ENCODE peak calls at places on chromosomes 5 and 9, in five cellular contexts. One of them, this sample, is unnamed. For H3K4me1, the result is how much of the 10 kb centered on the place peaks cover.

GRCh38 chr5:21398511-21398910 is 1410.5 kb upstream of the CDH18 start:
- DNase-seq in CD8-positive, alpha-beta T cell: no peak
- DNase-seq in left ventricle myocardium inferior: no peak
- DNase-seq in heart left ventricle: no peak
- DNase-seq in upper lobe of right lung: no peak
- DNase-seq in this sample: no peak

GRCh38 chr9:5767968-5768932 is 64.7 kb downstream of the ERMP1 start:
- DNase-seq in CD8-positive, alpha-beta T cell: no peak
- DNase-seq in left ventricle myocardium inferior: no peak
- DNase-seq in upper lobe of right lung: no peak
- DNase-seq in heart left ventricle: no peak
- DNase-seq in this sample: no peak

GRCh38 chr5:179900707-179901106 is 7.0 kb downstream of the TBC1D9B start:
- DNase-seq in CD8-positive, alpha-beta T cell: no peak
- DNase-seq in heart left ventricle: no peak
- DNase-seq in left ventricle myocardium inferior: no peak
- DNase-seq in upper lobe of right lung: no peak
- DNase-seq in this sample: no peak

GRCh38 chr5:172173771-172174170 is 14.3 kb downstream of the STK10 start:
- DNase-seq in left ventricle myocardium inferior: no peak
- DNase-seq in upper lobe of right lung: no peak
- DNase-seq in CD8-positive, alpha-beta T cell: peak
- DNase-seq in heart left ventricle: peak
- DNase-seq in this sample: peak

GRCh38 chr5:158320178-158320674 is 461.3 kb upstream of the CLINT1 start:
- DNase-seq in upper lobe of right lung: no peak
- DNase-seq in left ventricle myocardium inferior: no peak
- DNase-seq in CD8-positive, alpha-beta T cell: no peak
- DNase-seq in heart left ventricle: no peak
- DNase-seq in this sample: no peak

GRCh38 chr9:129337287-129338140 is 159.5 kb upstream of the IER5L start:
- DNase-seq in left ventricle myocardium inferior: no peak
- DNase-seq in heart left ventricle: no peak
- DNase-seq in upper lobe of right lung: no peak
- DNase-seq in CD8-positive, alpha-beta T cell: no peak
- DNase-seq in this sample: no peak

GRCh38 chr5:14776640-14777039 is 94.9 kb downstream of the ANKH start:
- DNase-seq in CD8-positive, alpha-beta T cell: no peak
- DNase-seq in upper lobe of right lung: no peak
- DNase-seq in heart left ventricle: no peak
- DNase-seq in left ventricle myocardium inferior: no peak
- DNase-seq in this sample: no peak

GRCh38 chr5:123085638-123086286 is 3.3 kb upstream of the PRDM6 start:
- DNase-seq in upper lobe of right lung: no peak
- DNase-seq in left ventricle myocardium inferior: no peak
- DNase-seq in heart left ventricle: no peak
- DNase-seq in CD8-positive, alpha-beta T cell: no peak
- DNase-seq in this sample: no peak

GRCh38 chr5:169696621-169697517 is 59.8 kb downstream of the DOCK2 start:
- DNase-seq in heart left ventricle: no peak
- DNase-seq in upper lobe of right lung: no peak
- DNase-seq in CD8-positive, alpha-beta T cell: no peak
- DNase-seq in left ventricle myocardium inferior: no peak
- DNase-seq in this sample: no peak

DNA sequence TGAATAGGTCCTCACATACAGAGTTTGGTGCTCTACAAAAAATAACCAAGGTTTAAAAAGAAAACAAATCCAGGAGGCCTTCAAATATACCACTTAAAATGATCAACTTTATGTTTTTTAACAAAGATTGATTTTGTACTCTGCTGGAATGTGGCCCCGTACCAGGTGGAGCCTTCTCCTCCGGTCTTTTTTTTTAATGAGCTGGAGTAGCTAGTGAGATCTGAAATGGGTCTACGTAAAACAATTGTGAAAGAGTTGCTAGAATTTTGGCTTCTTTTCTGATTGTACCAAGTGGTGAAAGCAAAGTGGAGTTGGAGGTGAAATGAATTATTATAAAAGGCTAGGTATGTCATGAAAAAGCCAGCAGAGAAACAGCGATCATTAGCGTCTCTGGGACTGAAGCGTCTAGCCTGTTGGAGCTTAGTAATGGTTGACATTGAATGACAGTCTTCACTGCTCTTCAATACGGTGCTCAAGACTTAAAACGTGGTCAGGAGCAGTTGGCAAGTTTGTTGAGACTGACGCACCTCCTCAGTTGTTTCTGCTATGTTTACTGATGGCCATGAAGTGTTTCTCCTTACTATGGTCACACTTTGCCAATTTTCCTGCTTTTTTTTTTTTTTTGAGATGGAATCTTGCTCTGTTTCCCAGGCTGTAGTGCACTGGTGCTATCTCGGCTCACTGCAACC is 84.4 kb downstream of the DAPK1 start:
- DNase-seq in upper lobe of right lung: no peak
- DNase-seq in CD8-positive, alpha-beta T cell: no peak
- DNase-seq in heart left ventricle: no peak
- DNase-seq in left ventricle myocardium inferior: no peak
- DNase-seq in this sample: no peak
- H3K27ac ChIP-seq in upper lobe of right lung: peak
- H3K27ac ChIP-seq in CD8-positive, alpha-beta T cell: no peak
- H3K27ac ChIP-seq in heart left ventricle: no peak
- H3K27ac ChIP-seq in left ventricle myocardium inferior: peak
- H3K27ac ChIP-seq in this sample: no peak

DNA sequence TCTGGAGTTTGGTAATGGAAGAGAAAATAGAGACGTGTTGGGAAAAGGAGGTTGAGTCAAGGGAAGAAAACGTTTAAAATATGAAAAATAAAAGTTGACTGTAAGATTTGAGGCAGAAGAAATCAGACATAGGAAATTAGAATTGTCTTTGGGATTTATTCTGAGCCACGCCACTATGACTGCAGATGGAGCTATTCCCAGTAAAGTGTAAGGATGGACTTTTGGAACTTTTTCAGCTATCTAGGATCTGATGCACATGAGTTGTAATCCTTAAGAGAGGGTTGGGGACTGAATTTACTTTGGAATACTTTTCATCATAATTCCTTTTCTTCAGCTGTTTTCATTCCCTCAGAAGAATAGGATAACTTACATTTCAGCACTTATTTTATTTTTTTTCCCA is 336.7 kb downstream of the FAM170A start:
- DNase-seq in upper lobe of right lung: no peak
- DNase-seq in CD8-positive, alpha-beta T cell: no peak
- DNase-seq in heart left ventricle: no peak
- DNase-seq in left ventricle myocardium inferior: no peak
- DNase-seq in this sample: no peak
- TF ChIP-seq CTCF in upper lobe of right lung: no peak
- TF ChIP-seq CTCF in CD8-positive, alpha-beta T cell: no peak
- TF ChIP-seq CTCF in heart left ventricle: peak
- TF ChIP-seq CTCF in left ventricle myocardium inferior: peak
- TF ChIP-seq CTCF in this sample: no peak

GRCh38 chr9:76894198-76894597 is 11.7 kb downstream of the PRUNE2 start:
- DNase-seq in upper lobe of right lung: no peak
- DNase-seq in CD8-positive, alpha-beta T cell: no peak
- DNase-seq in heart left ventricle: no peak
- DNase-seq in left ventricle myocardium inferior: no peak
- DNase-seq in this sample: no peak
- H3K4me1 ChIP-seq in upper lobe of right lung: under half
- H3K4me1 ChIP-seq in CD8-positive, alpha-beta T cell: under half
- H3K4me1 ChIP-seq in heart left ventricle: under half
- H3K4me1 ChIP-seq in left ventricle myocardium inferior: under half
- H3K4me1 ChIP-seq in this sample: under half

GRCh38 chr5:37495210-37495609 is 116.1 kb downstream of the WDR70 start:
- DNase-seq in upper lobe of right lung: no peak
- DNase-seq in heart left ventricle: no peak
- DNase-seq in left ventricle myocardium inferior: no peak
- DNase-seq in CD8-positive, alpha-beta T cell: no peak
- DNase-seq in this sample: no peak

GRCh38 chr5:37492778-37493555 is 113.8 kb downstream of the WDR70 start:
- DNase-seq in upper lobe of right lung: no peak
- DNase-seq in left ventricle myocardium inferior: no peak
- DNase-seq in CD8-positive, alpha-beta T cell: no peak
- DNase-seq in heart left ventricle: no peak
- DNase-seq in this sample: no peak

GRCh38 chr5:37494756-37495155 is 115.6 kb downstream of the WDR70 start:
- DNase-seq in left ventricle myocardium inferior: no peak
- DNase-seq in upper lobe of right lung: no peak
- DNase-seq in heart left ventricle: no peak
- DNase-seq in CD8-positive, alpha-beta T cell: no peak
- DNase-seq in this sample: peak

GRCh38 chr5:37496902-37497445 is 117.9 kb downstream of the WDR70 start:
- DNase-seq in left ventricle myocardium inferior: no peak
- DNase-seq in upper lobe of right lung: no peak
- DNase-seq in CD8-positive, alpha-beta T cell: no peak
- DNase-seq in heart left ventricle: no peak
- DNase-seq in this sample: no peak

GRCh38 chr5:37495668-37496067 is 116.5 kb downstream of the WDR70 start:
- DNase-seq in upper lobe of right lung: no peak
- DNase-seq in left ventricle myocardium inferior: no peak
- DNase-seq in CD8-positive, alpha-beta T cell: no peak
- DNase-seq in heart left ventricle: no peak
- DNase-seq in this sample: peak
- H3K27ac ChIP-seq in upper lobe of right lung: no peak
- H3K27ac ChIP-seq in left ventricle myocardium inferior: no peak
- H3K27ac ChIP-seq in CD8-positive, alpha-beta T cell: no peak
- H3K27ac ChIP-seq in heart left ventricle: no peak
- H3K27ac ChIP-seq in this sample: no peak

DNA sequence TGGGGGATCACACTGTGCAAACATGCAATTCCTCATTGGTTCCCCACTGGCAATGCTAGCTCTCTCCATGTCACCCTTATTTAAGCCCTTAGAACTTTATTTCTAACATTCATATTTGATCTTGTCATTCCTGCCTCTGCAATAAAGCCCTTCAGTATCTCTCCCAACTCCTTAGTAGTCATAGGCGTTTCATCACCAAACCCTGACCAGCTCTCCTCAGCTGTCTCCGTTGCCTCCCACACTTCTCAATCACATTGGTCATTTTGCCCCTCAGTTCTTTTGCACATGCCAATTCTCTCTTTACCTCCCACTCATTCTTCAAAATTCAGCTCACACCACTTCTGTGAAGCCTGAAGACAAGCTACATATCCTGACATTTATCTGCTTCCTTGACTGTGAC is 2.8 kb upstream of the RUSC2 start:
- DNase-seq in heart left ventricle: no peak
- DNase-seq in CD8-positive, alpha-beta T cell: no peak
- DNase-seq in left ventricle myocardium inferior: no peak
- DNase-seq in upper lobe of right lung: no peak
- DNase-seq in this sample: no peak
- TF ChIP-seq CTCF in heart left ventricle: no peak
- TF ChIP-seq CTCF in CD8-positive, alpha-beta T cell: no peak
- TF ChIP-seq CTCF in left ventricle myocardium inferior: no peak
- TF ChIP-seq CTCF in upper lobe of right lung: no peak
- TF ChIP-seq CTCF in this sample: no peak

DNA sequence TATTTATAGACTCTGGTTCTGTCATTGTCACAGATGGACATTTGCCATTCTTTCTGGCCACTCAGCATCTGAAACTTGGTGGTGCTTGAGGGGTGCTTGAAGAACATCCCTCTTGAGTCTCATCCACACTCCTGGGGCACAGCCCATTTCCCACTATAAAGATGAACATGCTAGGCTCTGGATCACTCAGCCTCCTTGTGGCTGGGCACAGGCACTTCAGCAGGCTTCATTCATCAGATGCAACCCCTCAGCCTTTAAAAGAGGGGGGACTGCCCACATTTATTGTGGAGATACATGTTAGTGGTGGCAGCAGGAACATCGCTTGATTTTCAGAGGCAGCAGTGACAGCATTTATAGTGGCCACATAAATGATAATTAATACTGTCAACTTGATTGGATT is 124.7 kb upstream of the NIPBL start:
- DNase-seq in heart left ventricle: no peak
- DNase-seq in upper lobe of right lung: no peak
- DNase-seq in left ventricle myocardium inferior: no peak
- DNase-seq in CD8-positive, alpha-beta T cell: no peak
- DNase-seq in this sample: no peak
- H3K4me1 ChIP-seq in heart left ventricle: under half
- H3K4me1 ChIP-seq in upper lobe of right lung: under half
- H3K4me1 ChIP-seq in left ventricle myocardium inferior: under half
- H3K4me1 ChIP-seq in CD8-positive, alpha-beta T cell: under half
- H3K4me1 ChIP-seq in this sample: under half

This sample was measured in foreskin keratinocyte.